ENCODE peak calls at places on chromosome 12, in four cellular contexts. G, Y, W and J are unnamed samples.

GRCh38 chr12:70876952-70877351 is 43.6 kb downstream of the PTPRR start:
- DNase-seq in G (peak), Y (no peak), W (no peak), J (no peak)

GRCh38 chr12:1540690-1541089 is 53.7 kb downstream of the FBXL14 start:
- DNase-seq in G (no peak), Y (no peak), W (no peak), J (no peak)

GRCh38 chr12:107660861-107661415 is 24.7 kb upstream of the PWP1 start:
- DNase-seq in G (no peak), Y (no peak), W (no peak), J (no peak)

GRCh38 chr12:17579148-17580026 is 510.6 kb downstream of the RERGL start:
- DNase-seq in G (no peak), Y (no peak), W (no peak), J (no peak)

GRCh38 chr12:106078358-106079025 is 60.3 kb downstream of the NUAK1 start:
- DNase-seq in G (peak), Y (peak), W (no peak), J (no peak)

GRCh38 chr12:3117628-3118027 is 40.4 kb downstream of the TSPAN9 start:
- DNase-seq in G (peak), Y (no peak), W (no peak), J (no peak)

GRCh38 chr12:108455706-108456105 is 59.4 kb upstream of the FICD start:
- DNase-seq in G (no peak), Y (peak), W (no peak), J (no peak)

GRCh38 chr12:49525942-49526341 is 12.9 kb upstream of the KCNH3 start:
- DNase-seq in G (no peak), Y (no peak), W (no peak), J (no peak)

GRCh38 chr12:21773263-21773741 is 1.2 kb downstream of the KCNJ8 start:
- DNase-seq in G (no peak), Y (no peak), W (peak), J (peak)

GRCh38 chr12:74619886-74620285 is 82.3 kb downstream of the ATXN7L3B start:
- DNase-seq in G (no peak), Y (no peak), W (no peak), J (no peak)

GRCh38 chr12:17588968-17589367 is 501.0 kb downstream of the RERGL start:
- DNase-seq in G (no peak), Y (peak), W (no peak), J (no peak)

GRCh38 chr12:87054225-87054624 is 798.0 kb upstream of the MGAT4C start:
- DNase-seq in G (peak), Y (no peak), W (no peak), J (no peak)

GRCh38 chr12:120225852-120226640 is 25.1 kb upstream of the RPLP0 start:
- DNase-seq in G (no peak), Y (no peak), W (peak), J (peak)